ENCODE peak calls at places on chromosome 15, in five cellular contexts. A is endodermal cell; P is posterior cingulate gyrus; W is NCI-H2171 treated with DMSO at 0.1 percent for 48 hours; V is stimulated activated CD8-positive, alpha-beta memory T cell treated with anti-CD3 and anti-CD28 coated beads, Interleukin-7, amount 100 ng/mL, for 1 hour. I is an unnamed sample.

GRCh38 chr15:39641187-39641889 is 60.5 kb downstream of the THBS1 start:
- DNase-seq in A (no peak), P (no peak), W (no peak), V (no peak), I (no peak)

GRCh38 chr15:61422773-61423172 is 193.7 kb upstream of the RORA start:
- DNase-seq in A (no peak), P (no peak), W (no peak), V (no peak), I (no peak)

GRCh38 chr15:97168704-97169475 is 791.6 kb upstream of the ARRDC4 start:
- DNase-seq in A (peak; percentile 51), P (no peak), W (peak; percentile 54), V (no peak), I (no peak)

GRCh38 chr15:20271647-20272046 is 270.0 kb downstream of the GOLGA6L6 start:
- DNase-seq in A (no peak), P (peak; percentile 65), W (no peak), V (no peak), I (no peak)

GRCh38 chr15:90816401-90817116 is 51.8 kb upstream of the FURIN start:
- DNase-seq in A (no peak), P (no peak), W (no peak), V (no peak), I (no peak)

GRCh38 chr15:78035319-78035718 is 42.2 kb downstream of the TBC1D2B start:
- DNase-seq in A (no peak), P (no peak), W (no peak), V (no peak), I (peak; percentile 41)

GRCh38 chr15:61822511-61822910 is 237.7 kb downstream of the VPS13C start:
- DNase-seq in A (no peak), P (peak; percentile 22), W (no peak), V (no peak), I (no peak)

GRCh38 chr15:73231661-73232443 is 136.9 kb downstream of the HCN4 start:
- DNase-seq in A (no peak), P (no peak), W (no peak), V (no peak), I (no peak)

GRCh38 chr15:79682285-79682684 is 214.5 kb downstream of the MTHFS start:
- DNase-seq in A (no peak), P (no peak), W (peak; percentile 9), V (no peak), I (no peak)

GRCh38 chr15:96325579-96326331 is 4.7 kb upstream of the NR2F2 start:
- DNase-seq in A (peak; percentile 52), P (no peak), W (no peak), V (no peak), I (no peak)

GRCh38 chr15:51738553-51738952 is 1.1 kb upstream of the LYSMD2 start:
- DNase-seq in A (no peak), P (no peak), W (no peak), V (no peak), I (no peak)

GRCh38 chr15:31024330-31024729 is 32.9 kb upstream of the MTMR10 start:
- DNase-seq in A (peak; percentile 80), P (no peak), W (no peak), V (no peak), I (no peak)

GRCh38 chr15:28978011-28978378 is 92.2 kb downstream of the APBA2 start:
- DNase-seq in A (no peak), P (no peak), W (no peak), V (no peak), I (no peak)

GRCh38 chr15:78004919-78005634 is 72.4 kb downstream of the TBC1D2B start:
- DNase-seq in A (no peak), P (peak; percentile 85), W (peak; percentile 39), V (no peak), I (peak; percentile 28)

GRCh38 chr15:91456921-91457320 is 356.9 kb downstream of the SV2B start:
- DNase-seq in A (no peak), P (no peak), W (no peak), V (no peak), I (no peak)

GRCh38 chr15:74291101-74292071 is 55.3 kb downstream of the CCDC33 start:
- DNase-seq in A (peak; percentile 99), P (peak; percentile 83), W (peak; percentile 61), V (peak; percentile 39), I (peak; percentile 18)

GRCh38 chr15:69849232-69849610 is 248.5 kb downstream of the TLE3 start:
- DNase-seq in A (no peak), P (no peak), W (no peak), V (no peak), I (no peak)

GRCh38 chr15:70559223-70559823 is 204.0 kb downstream of the UACA start:
- DNase-seq in A (peak; percentile 33), P (no peak), W (peak; percentile 48), V (peak; percentile 21), I (no peak)

GRCh38 chr15:72591361-72591760 is 63.1 kb upstream of the GOLGA6B start:
- DNase-seq in A (no peak), P (no peak), W (no peak), V (no peak), I (no peak)

GRCh38 chr15:81133782-81134461 is at the start of gene CFAP161:
- DNase-seq in A (peak; percentile 98), P (peak; percentile 95), W (peak; percentile 71), V (no peak), I (no peak)

GRCh38 chr15:88983861-88984429 is 70.8 kb upstream of the MFGE8 start:
- DNase-seq in A (no peak), P (no peak), W (no peak), V (no peak), I (no peak)

GRCh38 chr15:57973534-57973933 is 92.0 kb downstream of the ALDH1A2 start:
- DNase-seq in A (no peak), P (no peak), W (no peak), V (no peak), I (no peak)

GRCh38 chr15:68986292-68986691 is 28.2 kb upstream of the NOX5 start:
- DNase-seq in A (no peak), P (no peak), W (peak; percentile 51), V (no peak), I (no peak)

GRCh38 chr15:69015591-69015990 is 1.1 kb downstream of the NOX5 start:
- DNase-seq in A (no peak), P (no peak), W (no peak), V (no peak), I (no peak)

GRCh38 chr15:45919806-45920205 is 285.0 kb downstream of the SQOR start:
- DNase-seq in A (no peak), P (peak; percentile 54), W (no peak), V (no peak), I (no peak)

GRCh38 chr15:51830279-51830806 is 890 bp downstream of the TMOD3 start:
- DNase-seq in A (no peak), P (no peak), W (no peak), V (no peak), I (no peak)

GRCh38 chr15:42693942-42694341 is 43.0 kb downstream of the CDAN1 start:
- DNase-seq in A (no peak), P (no peak), W (no peak), V (no peak), I (no peak)

GRCh38 chr15:90557651-90558084 is 27.9 kb downstream of the CRTC3 start:
- DNase-seq in A (no peak), P (peak; percentile 79), W (no peak), V (no peak), I (peak; percentile 34)

GRCh38 chr15:77749236-77749997 is 116.7 kb upstream of the LINGO1 start:
- DNase-seq in A (peak; percentile 85), P (no peak), W (no peak), V (no peak), I (no peak)

GRCh38 chr15:57537072-57537471 is 54.6 kb upstream of the MYZAP start:
- DNase-seq in A (peak; percentile 85), P (peak; percentile 83), W (peak; percentile 71), V (no peak), I (no peak)

GRCh38 chr15:48307586-48307985 is 23.6 kb upstream of the DUT start:
- DNase-seq in A (no peak), P (no peak), W (no peak), V (no peak), I (no peak)

GRCh38 chr15:100372695-100373036 is 30.9 kb upstream of the ADAMTS17 start:
- DNase-seq in A (no peak), P (no peak), W (no peak), V (no peak), I (no peak)

I was measured in Peyer's patch.